ENCODE peak calls at places on chromosomes 1 and 21, in nine cellular contexts. U is OCI-LY7, I is uterus, T is osteoblast, Y is heart left ventricle, C is epithelial cell of proximal tubule, Z is suprapubic skin, L is esophagus muscularis mucosa, V is AG09319. S is an unnamed sample.

GRCh38 chr1:56068908-56069307 is 510.5 kb downstream of the PLPP3 start:
- DNase-seq in L (no peak), I (no peak), Y (no peak), T (no peak), V (no peak), C (no peak), U (no peak), Z (no peak), S (no peak)

GRCh38 chr1:40270152-40270834 is 12.3 kb downstream of the ZMPSTE24 start:
- DNase-seq in Y (no peak), L (no peak), V (no peak), U (no peak), C (peak; percentile 44), Z (no peak), T (peak; percentile 58), I (no peak), S (no peak)

GRCh38 chr1:165355221-165355976 is 1.1 kb downstream of the LMX1A start:
- DNase-seq in Y (no peak), C (no peak), I (no peak), L (peak; percentile 86), Z (no peak), V (no peak), U (no peak), T (no peak), S (peak; percentile 21)

GRCh38 chr1:204624631-204625216 is 60.8 kb downstream of the LRRN2 start:
- DNase-seq in I (no peak), T (peak; percentile 5), V (no peak), Y (no peak), U (no peak), L (no peak), Z (no peak), C (no peak), S (no peak)

GRCh38 chr1:245512181-245512888 is 357.6 kb downstream of the KIF26B start:
- DNase-seq in L (no peak), Y (no peak), V (no peak), I (no peak), C (no peak), U (no peak), T (no peak), Z (no peak), S (no peak)

GRCh38 chr1:160997323-160998038 is 23.5 kb downstream of the F11R start:
- DNase-seq in Y (peak; percentile 79), U (peak; percentile 70), V (peak; percentile 19), C (no peak), Z (no peak), T (peak; percentile 87), I (peak; percentile 27), L (no peak), S (no peak)

GRCh38 chr21:31196724-31197123 is 147.3 kb downstream of the TIAM1 start:
- DNase-seq in Z (no peak), V (no peak), Y (no peak), U (no peak), T (no peak), I (no peak), C (no peak), L (no peak), S (no peak)

GRCh38 chr1:52288286-52288685 is 77.7 kb downstream of the CC2D1B start:
- DNase-seq in V (no peak), Z (no peak), Y (no peak), T (peak; percentile 56), L (no peak), U (no peak), C (no peak), I (no peak), S (no peak)

GRCh38 chr1:19110266-19110927 is 99.7 kb downstream of the UBR4 start:
- DNase-seq in V (peak; percentile 4), U (no peak), Z (no peak), I (no peak), Y (no peak), L (no peak), T (no peak), C (peak; percentile 78), S (no peak)

GRCh38 chr1:98210064-98210463 is 289.2 kb upstream of the DPYD start:
- DNase-seq in I (no peak), U (no peak), Y (no peak), C (peak; percentile 3), Z (no peak), T (peak; percentile 47), V (no peak), L (no peak), S (no peak)

GRCh38 chr1:167627865-167628641 is 2.0 kb upstream of the RCSD1 start:
- DNase-seq in C (no peak), T (no peak), V (no peak), L (no peak), U (peak; percentile 96), Y (no peak), I (no peak), Z (no peak), S (no peak)

GRCh38 chr21:21682172-21682571 is 684.0 kb downstream of the NCAM2 start:
- DNase-seq in U (no peak), T (no peak), I (no peak), Y (no peak), C (no peak), L (no peak), Z (no peak), V (no peak), S (no peak)

GRCh38 chr1:207844374-207844773 is 66.6 kb downstream of the CD34 start:
- DNase-seq in U (no peak), V (no peak), T (no peak), I (no peak), C (no peak), Y (no peak), L (no peak), Z (no peak), S (no peak)

GRCh38 chr1:11733351-11733750 is 2.6 kb upstream of the AGTRAP start:
- DNase-seq in Z (no peak), Y (no peak), L (no peak), U (no peak), T (peak; percentile 31), C (no peak), V (no peak), I (no peak), S (no peak)

GRCh38 chr1:66349277-66349676 is 184.7 kb upstream of the SGIP1 start:
- DNase-seq in L (no peak), V (no peak), C (no peak), Z (no peak), U (no peak), T (no peak), Y (no peak), I (no peak), S (no peak)

GRCh38 chr1:26079960-26080814 is 12.8 kb upstream of the TRIM63 start:
- DNase-seq in Z (no peak), C (no peak), L (no peak), V (no peak), U (no peak), Y (no peak), I (no peak), T (no peak), S (no peak)
- TF ChIP-seq CTCF in Z (no peak), C (no peak), L (no peak), V (no peak), U (no peak), Y (no peak), I (no peak), T (no peak), S (no peak)

GRCh38 chr1:14598007-14598497 is 433 bp upstream of the KAZN start:
- DNase-seq in I (no peak), T (no peak), Y (no peak), U (no peak), Z (no peak), L (no peak), C (no peak), V (no peak), S (peak; percentile 50)
- TF ChIP-seq CTCF in I (no peak), T (no peak), Y (no peak), U (no peak), Z (no peak), L (no peak), C (no peak), V (no peak), S (no peak)

GRCh38 chr21:44455524-44456206 is 355 bp downstream of the LRRC3 start:
- DNase-seq in U (no peak), T (peak; percentile 85), C (no peak), Z (no peak), L (no peak), I (no peak), Y (no peak), V (no peak), S (peak; percentile 52)
- TF ChIP-seq CTCF in U (no peak), T (no peak), C (no peak), Z (no peak), L (peak; percentile 21), I (no peak), Y (peak; percentile 46), V (peak; percentile 16), S (no peak)

DNA sequence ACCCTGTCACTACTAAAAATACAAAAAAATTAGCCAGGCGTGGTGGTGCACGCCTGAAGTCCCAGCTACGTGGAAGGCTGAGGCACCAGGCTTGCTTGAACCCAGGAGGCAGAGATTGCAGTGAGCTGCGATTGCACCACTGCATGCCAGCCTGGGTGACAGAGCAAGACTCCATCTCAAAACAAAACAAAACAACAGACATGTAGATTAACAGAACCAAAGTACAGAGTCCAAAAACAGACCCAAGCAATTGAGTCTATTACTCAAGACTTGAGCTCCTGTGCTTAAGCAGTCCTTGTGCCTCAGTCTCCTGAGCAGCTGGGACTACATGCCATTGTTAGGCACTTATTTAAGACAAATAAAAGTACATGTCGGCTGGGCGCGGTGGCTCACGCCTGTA is 9.5 kb upstream of the ACOT11 start:
- DNase-seq in U (no peak), I (no peak), Y (no peak), T (no peak), V (no peak), Z (no peak), C (no peak), L (no peak), S (no peak)
- TF ChIP-seq CTCF in U (no peak), I (no peak), Y (no peak), T (no peak), V (no peak), Z (no peak), C (no peak), L (no peak), S (no peak)

GRCh38 chr1:180269848-180270766 is 40.0 kb downstream of the LHX4 start:
- DNase-seq in C (no peak), Z (no peak), U (no peak), Y (no peak), T (peak; percentile 54), V (no peak), L (no peak), I (no peak), S (no peak)
- TF ChIP-seq CTCF in C (peak; percentile 68), Z (no peak), U (no peak), Y (peak; percentile 25), T (peak; percentile 45), V (no peak), L (no peak), I (no peak), S (peak; percentile 8)

GRCh38 chr1:8379513-8380186 is 61.7 kb downstream of the SLC45A1 start:
- DNase-seq in Z (no peak), U (no peak), C (no peak), I (no peak), T (peak; percentile 81), Y (no peak), V (no peak), L (no peak), S (no peak)
- TF ChIP-seq CTCF in Z (no peak), U (no peak), C (no peak), I (no peak), T (no peak), Y (no peak), V (no peak), L (no peak), S (no peak)

GRCh38 chr1:30312226-30312625 is 411.2 kb downstream of the MATN1 start:
- DNase-seq in Y (no peak), Z (no peak), C (no peak), U (no peak), I (no peak), V (no peak), L (no peak), T (no peak), S (no peak)
- TF ChIP-seq CTCF in Y (no peak), Z (no peak), C (no peak), U (no peak), I (no peak), V (no peak), L (no peak), T (no peak), S (no peak)

S was measured in nephron progenitor cell.